ENCODE peak calls at places on chromosome 14, in five cellular contexts. One of them, this sample, is unnamed.

GRCh38 chr14:68633131-68633991 is 159.5 kb downstream of the ZFP36L1 start:
- DNase-seq in stimulated activated CD8-positive, alpha-beta memory T cell treated with anti-CD3 and anti-CD28 coated beads, Interleukin-15, amount 100 ng/mL, for 24 hours: no peak
- DNase-seq in astrocyte of the spinal cord: peak; percentile 22
- DNase-seq in neural crest cell: peak; percentile 38
- DNase-seq in CD8-positive, alpha-beta memory T cell: no peak
- DNase-seq in this sample: no peak

GRCh38 chr14:64293976-64294671 is at the start of gene ESR2:
- DNase-seq in CD8-positive, alpha-beta memory T cell: peak; percentile 12
- DNase-seq in stimulated activated CD8-positive, alpha-beta memory T cell treated with anti-CD3 and anti-CD28 coated beads, Interleukin-15, amount 100 ng/mL, for 24 hours: no peak
- DNase-seq in astrocyte of the spinal cord: peak; percentile 51
- DNase-seq in neural crest cell: peak; percentile 27
- DNase-seq in this sample: no peak

GRCh38 chr14:23942587-23942986 is 11.0 kb upstream of the DHRS4 start:
- DNase-seq in stimulated activated CD8-positive, alpha-beta memory T cell treated with anti-CD3 and anti-CD28 coated beads, Interleukin-15, amount 100 ng/mL, for 24 hours: no peak
- DNase-seq in CD8-positive, alpha-beta memory T cell: no peak
- DNase-seq in neural crest cell: no peak
- DNase-seq in astrocyte of the spinal cord: no peak
- DNase-seq in this sample: no peak

GRCh38 chr14:69657961-69658360 is 46.6 kb downstream of the SUSD6 start:
- DNase-seq in CD8-positive, alpha-beta memory T cell: no peak
- DNase-seq in stimulated activated CD8-positive, alpha-beta memory T cell treated with anti-CD3 and anti-CD28 coated beads, Interleukin-15, amount 100 ng/mL, for 24 hours: no peak
- DNase-seq in neural crest cell: no peak
- DNase-seq in astrocyte of the spinal cord: peak; percentile 60
- DNase-seq in this sample: no peak

GRCh38 chr14:61280526-61281185 is 482 bp downstream of the TMEM30B start:
- DNase-seq in CD8-positive, alpha-beta memory T cell: peak; percentile 74
- DNase-seq in stimulated activated CD8-positive, alpha-beta memory T cell treated with anti-CD3 and anti-CD28 coated beads, Interleukin-15, amount 100 ng/mL, for 24 hours: peak; percentile 61
- DNase-seq in neural crest cell: peak; percentile 39
- DNase-seq in astrocyte of the spinal cord: peak; percentile 38
- DNase-seq in this sample: no peak

GRCh38 chr14:69328765-69329164 is 68.8 kb downstream of the GALNT16 start:
- DNase-seq in CD8-positive, alpha-beta memory T cell: no peak
- DNase-seq in neural crest cell: no peak
- DNase-seq in astrocyte of the spinal cord: no peak
- DNase-seq in stimulated activated CD8-positive, alpha-beta memory T cell treated with anti-CD3 and anti-CD28 coated beads, Interleukin-15, amount 100 ng/mL, for 24 hours: no peak
- DNase-seq in this sample: no peak

GRCh38 chr14:104964546-104964945 is 13.6 kb downstream of the AHNAK2 start:
- DNase-seq in astrocyte of the spinal cord: no peak
- DNase-seq in stimulated activated CD8-positive, alpha-beta memory T cell treated with anti-CD3 and anti-CD28 coated beads, Interleukin-15, amount 100 ng/mL, for 24 hours: no peak
- DNase-seq in neural crest cell: no peak
- DNase-seq in CD8-positive, alpha-beta memory T cell: no peak
- DNase-seq in this sample: no peak

GRCh38 chr14:91116913-91117588 is 3.2 kb downstream of the DGLUCY start:
- DNase-seq in neural crest cell: no peak
- DNase-seq in astrocyte of the spinal cord: no peak
- DNase-seq in stimulated activated CD8-positive, alpha-beta memory T cell treated with anti-CD3 and anti-CD28 coated beads, Interleukin-15, amount 100 ng/mL, for 24 hours: no peak
- DNase-seq in CD8-positive, alpha-beta memory T cell: no peak
- DNase-seq in this sample: no peak

GRCh38 chr14:38197761-38198345 is 9.9 kb upstream of the SSTR1 start:
- DNase-seq in stimulated activated CD8-positive, alpha-beta memory T cell treated with anti-CD3 and anti-CD28 coated beads, Interleukin-15, amount 100 ng/mL, for 24 hours: no peak
- DNase-seq in neural crest cell: no peak
- DNase-seq in astrocyte of the spinal cord: no peak
- DNase-seq in CD8-positive, alpha-beta memory T cell: no peak
- DNase-seq in this sample: no peak

GRCh38 chr14:89196561-89196960 is 220.5 kb downstream of the FOXN3 start:
- DNase-seq in stimulated activated CD8-positive, alpha-beta memory T cell treated with anti-CD3 and anti-CD28 coated beads, Interleukin-15, amount 100 ng/mL, for 24 hours: no peak
- DNase-seq in CD8-positive, alpha-beta memory T cell: no peak
- DNase-seq in astrocyte of the spinal cord: peak; percentile 62
- DNase-seq in neural crest cell: no peak
- DNase-seq in this sample: no peak